ENCODE peak calls at places on chromosomes 4 and X, in nine cellular contexts. M is uterus, A is tibial artery, S is body of pancreas, X is neuronal stem cell, T is upper lobe of left lung, I is K562, B is endothelial cell of umbilical vein, L is IMR-90. D is an unnamed sample.
A peak's percentile ranks its signal among the peaks of the same experiment; 100 is the strongest.

GRCh38 chr4:8871417-8872401 is at the start of gene HMX1:
- DNase-seq in B (no peak), S (no peak), A (no peak), X (no peak), M (no peak), L (no peak), T (no peak), I (no peak), D (peak; percentile 19)

GRCh38 chrX:115098897-115099296 is 81.5 kb upstream of the IL13RA2 start:
- DNase-seq in T (no peak), I (no peak), X (no peak), S (no peak), M (no peak), L (no peak), A (no peak), B (no peak), D (no peak)

GRCh38 chr4:145069361-145069760 is 28.6 kb downstream of the ANAPC10 start:
- DNase-seq in X (no peak), M (no peak), I (no peak), B (no peak), T (no peak), A (no peak), L (peak; percentile 71), S (no peak), D (no peak)

GRCh38 chrX:111868726-111869638 is 7.0 kb upstream of the TRPC5OS start:
- DNase-seq in X (peak; percentile 11), L (peak; percentile 13), S (no peak), I (no peak), A (no peak), B (peak; percentile 1), T (no peak), M (no peak), D (no peak)

GRCh38 chr4:48841045-48841827 is 10.3 kb downstream of the OCIAD1 start:
- DNase-seq in A (no peak), M (no peak), L (no peak), I (no peak), X (no peak), B (no peak), T (no peak), S (no peak), D (no peak)

GRCh38 chr4:152328595-152328994 is 207.3 kb downstream of the FBXW7 start:
- DNase-seq in B (no peak), X (no peak), L (no peak), A (no peak), M (no peak), S (no peak), I (no peak), T (no peak), D (no peak)

GRCh38 chr4:598925-599324 is 22.8 kb upstream of the TMEM271 start:
- DNase-seq in S (no peak), X (no peak), T (no peak), M (no peak), B (no peak), A (no peak), I (no peak), L (no peak), D (no peak)

GRCh38 chrX:129665916-129666644 is 11.3 kb upstream of the APLN start:
- DNase-seq in A (peak; percentile 28), T (no peak), I (no peak), X (peak; percentile 12), L (peak; percentile 75), B (peak; percentile 87), S (no peak), M (no peak), D (no peak)

GRCh38 chr4:7004331-7004730 is 38.8 kb upstream of the TADA2B start:
- DNase-seq in A (no peak), X (no peak), B (no peak), S (no peak), T (no peak), I (no peak), L (no peak), M (no peak), D (no peak)

GRCh38 chrX:16560173-16560572 is 89.8 kb upstream of the S100G start:
- DNase-seq in A (no peak), T (no peak), B (no peak), X (no peak), I (no peak), M (no peak), L (no peak), S (no peak), D (no peak)

GRCh38 chrX:104343408-104344129 is 88.8 kb upstream of the ESX1 start:
- DNase-seq in I (peak; percentile 25), M (peak; percentile 30), L (peak; percentile 74), B (peak; percentile 87), A (peak; percentile 20), X (peak; percentile 12), S (peak; percentile 34), T (no peak), D (no peak)

GRCh38 chr4:3295837-3296624 is 3.2 kb downstream of the RGS12 start:
- DNase-seq in L (no peak), M (no peak), I (no peak), X (no peak), S (no peak), T (no peak), B (no peak), A (peak; percentile 5), D (no peak)

GRCh38 chr4:13244342-13244905 is 239.7 kb downstream of the RAB28 start:
- DNase-seq in A (no peak), T (no peak), X (no peak), M (no peak), B (no peak), I (no peak), L (no peak), S (no peak), D (no peak)

GRCh38 chr4:1714303-1715001 is 2.3 kb upstream of the SLBP start:
- DNase-seq in B (no peak), I (no peak), T (no peak), A (no peak), M (no peak), S (no peak), L (no peak), X (no peak), D (no peak)

GRCh38 chrX:47629419-47630210 is at the start of gene CFP:
- DNase-seq in S (no peak), I (no peak), M (no peak), L (no peak), X (no peak), B (no peak), T (no peak), A (no peak), D (no peak)

GRCh38 chr4:53189011-53189410 is 176.8 kb downstream of the SCFD2 start:
- DNase-seq in A (no peak), T (no peak), L (peak; percentile 73), S (no peak), B (no peak), I (no peak), X (no peak), M (no peak), D (no peak)

GRCh38 chr4:3527914-3528876 is 4.0 kb downstream of the LRPAP1 start:
- DNase-seq in A (no peak), T (peak; percentile 19), L (no peak), B (no peak), S (no peak), M (no peak), I (no peak), X (no peak), D (no peak)

GRCh38 chr4:107349266-107349665 is 313.2 kb upstream of the DKK2 start:
- DNase-seq in X (no peak), B (no peak), A (no peak), M (no peak), T (no peak), I (no peak), S (no peak), L (no peak), D (no peak)

GRCh38 chr4:117137143-117137542 is 51.8 kb upstream of the TRAM1L1 start:
- DNase-seq in B (peak; percentile 15), L (peak; percentile 97), T (no peak), A (no peak), I (no peak), S (no peak), M (no peak), X (no peak), D (no peak)

GRCh38 chr4:27176881-27177280 is 316.2 kb downstream of the STIM2 start:
- DNase-seq in I (no peak), X (no peak), L (no peak), B (no peak), M (no peak), T (no peak), A (no peak), S (no peak), D (no peak)

GRCh38 chr4:173367285-173367684 is 3.5 kb upstream of the SAP30 start:
- DNase-seq in B (peak; percentile 84), A (no peak), M (no peak), S (no peak), L (peak; percentile 22), T (no peak), X (no peak), I (no peak), D (no peak)

GRCh38 chr4:173346074-173346473 is 11.9 kb upstream of the HMGB2 start:
- DNase-seq in I (no peak), B (no peak), L (peak; percentile 47), X (no peak), A (no peak), S (no peak), M (no peak), T (no peak), D (no peak)

GRCh38 chrX:79153348-79153747 is 8.9 kb downstream of the GPR174 start:
- DNase-seq in X (no peak), B (no peak), S (no peak), A (no peak), T (no peak), I (no peak), L (no peak), M (no peak), D (no peak)
- H3K9me3 ChIP-seq in X (no peaks in the 10 kb centered on the region), B (no peaks in the 10 kb centered on the region), S (no peaks in the 10 kb centered on the region), A (no peaks in the 10 kb centered on the region), T (no peaks in the 10 kb centered on the region), I (no peaks in the 10 kb centered on the region), L (no peaks in the 10 kb centered on the region), M (no peaks in the 10 kb centered on the region), D (no peaks in the 10 kb centered on the region)

GRCh38 chr4:54924891-54925290 is 200.5 kb downstream of the KDR start:
- DNase-seq in S (no peak), I (no peak), T (no peak), X (no peak), A (no peak), M (no peak), B (no peak), L (no peak), D (no peak)
- H3K9me3 ChIP-seq in S (no peaks in the 10 kb centered on the region), I (no peaks in the 10 kb centered on the region), T (no peaks in the 10 kb centered on the region), X (no peaks in the 10 kb centered on the region), A (no peaks in the 10 kb centered on the region), M (no peaks in the 10 kb centered on the region), B (no peaks in the 10 kb centered on the region), L (no peaks in the 10 kb centered on the region), D (peaks cover 32% of the 10 kb centered on the region)

GRCh38 chrX:144918936-144919335 is 328.4 kb upstream of the SPANXN1 start:
- DNase-seq in T (no peak), B (no peak), A (no peak), M (no peak), S (no peak), L (no peak), I (no peak), X (no peak), D (no peak)

GRCh38 chrX:144916785-144917184 is 330.5 kb upstream of the SPANXN1 start:
- DNase-seq in M (no peak), S (no peak), T (no peak), X (no peak), B (no peak), L (no peak), I (no peak), A (no peak), D (no peak)
- H3K9me3 ChIP-seq in M (no peaks in the 10 kb centered on the region), S (no peaks in the 10 kb centered on the region), T (no peaks in the 10 kb centered on the region), X (no peaks in the 10 kb centered on the region), B (no peaks in the 10 kb centered on the region), L (peaks cover 3% of the 10 kb centered on the region), I (no peaks in the 10 kb centered on the region), A (no peaks in the 10 kb centered on the region), D (no peaks in the 10 kb centered on the region)

GRCh38 chrX:154598656-154599055 is 13.7 kb downstream of the CTAG1A start:
- DNase-seq in L (no peak), B (no peak), X (no peak), A (no peak), S (no peak), T (no peak), M (no peak), I (no peak), D (no peak)
- H3K9me3 ChIP-seq in L (peaks cover 5% of the 10 kb centered on the region), B (no peaks in the 10 kb centered on the region), X (no peaks in the 10 kb centered on the region), A (no peaks in the 10 kb centered on the region), S (no peaks in the 10 kb centered on the region), T (no peaks in the 10 kb centered on the region), M (no peaks in the 10 kb centered on the region), I (no peaks in the 10 kb centered on the region), D (no peaks in the 10 kb centered on the region)

D was measured in left ventricle myocardium inferior.